ENCODE peak calls at places on chromosomes 7 and 10, in five cellular contexts. One of them, this sample, is unnamed.

GRCh38 chr10:83930-84530 is 34.9 kb upstream of the TUBB8 start:
- DNase-seq in mammary epithelial cell: no peak
- DNase-seq in cardiac muscle cell: no peak
- DNase-seq in prostate gland: no peak
- DNase-seq in tibial nerve: no peak
- DNase-seq in this sample: no peak

GRCh38 chr7:41319601-41320000 is 383.3 kb downstream of the INHBA start:
- DNase-seq in prostate gland: no peak
- DNase-seq in tibial nerve: no peak
- DNase-seq in cardiac muscle cell: no peak
- DNase-seq in mammary epithelial cell: no peak
- DNase-seq in this sample: no peak

GRCh38 chr7:391961-392524 is 102.1 kb downstream of the FOXL3 start:
- DNase-seq in cardiac muscle cell: no peak
- DNase-seq in tibial nerve: no peak
- DNase-seq in prostate gland: no peak
- DNase-seq in mammary epithelial cell: no peak
- DNase-seq in this sample: peak

GRCh38 chr10:130039141-130039540 is 71.5 kb downstream of the C10orf143 start:
- DNase-seq in prostate gland: no peak
- DNase-seq in mammary epithelial cell: no peak
- DNase-seq in cardiac muscle cell: no peak
- DNase-seq in tibial nerve: no peak
- DNase-seq in this sample: no peak

GRCh38 chr7:84913731-84914130 is 273.1 kb downstream of the SEMA3D start:
- DNase-seq in cardiac muscle cell: no peak
- DNase-seq in prostate gland: no peak
- DNase-seq in mammary epithelial cell: no peak
- DNase-seq in tibial nerve: no peak
- DNase-seq in this sample: no peak

GRCh38 chr7:30867483-30867882 is 44.2 kb upstream of the AQP1 start:
- DNase-seq in prostate gland: no peak
- DNase-seq in cardiac muscle cell: no peak
- DNase-seq in tibial nerve: no peak
- DNase-seq in mammary epithelial cell: no peak
- DNase-seq in this sample: no peak

GRCh38 chr10:71745659-71746250 is 26.2 kb upstream of the C10orf105 start:
- DNase-seq in mammary epithelial cell: no peak
- DNase-seq in cardiac muscle cell: no peak
- DNase-seq in tibial nerve: no peak
- DNase-seq in prostate gland: no peak
- DNase-seq in this sample: no peak

GRCh38 chr10:43250925-43251663 is 15.8 kb downstream of the RASGEF1A start:
- DNase-seq in tibial nerve: peak
- DNase-seq in cardiac muscle cell: no peak
- DNase-seq in mammary epithelial cell: no peak
- DNase-seq in prostate gland: no peak
- DNase-seq in this sample: peak

GRCh38 chr10:69576334-69577011 is 3.3 kb upstream of the NEUROG3 start:
- DNase-seq in cardiac muscle cell: no peak
- DNase-seq in tibial nerve: no peak
- DNase-seq in mammary epithelial cell: peak
- DNase-seq in prostate gland: no peak
- DNase-seq in this sample: no peak

GRCh38 chr10:130897815-130898214 is 413.7 kb downstream of the TCERG1L start:
- DNase-seq in cardiac muscle cell: no peak
- DNase-seq in tibial nerve: no peak
- DNase-seq in prostate gland: no peak
- DNase-seq in mammary epithelial cell: no peak
- DNase-seq in this sample: no peak

GRCh38 chr10:86967481-86967941 is 771 bp upstream of the ADIRF start:
- DNase-seq in mammary epithelial cell: no peak
- DNase-seq in prostate gland: no peak
- DNase-seq in tibial nerve: no peak
- DNase-seq in cardiac muscle cell: no peak
- DNase-seq in this sample: peak

GRCh38 chr7:100799037-100799896 is 28.1 kb downstream of the EPHB4 start:
- DNase-seq in cardiac muscle cell: peak
- DNase-seq in tibial nerve: peak
- DNase-seq in mammary epithelial cell: peak
- DNase-seq in prostate gland: peak
- DNase-seq in this sample: peak

GRCh38 chr7:69365588-69366241 is 232.6 kb upstream of the AUTS2 start:
- DNase-seq in prostate gland: no peak
- DNase-seq in cardiac muscle cell: peak
- DNase-seq in tibial nerve: no peak
- DNase-seq in mammary epithelial cell: no peak
- DNase-seq in this sample: no peak

GRCh38 chr10:11587860-11588259 is 23.6 kb downstream of the USP6NL start:
- DNase-seq in cardiac muscle cell: no peak
- DNase-seq in tibial nerve: no peak
- DNase-seq in mammary epithelial cell: no peak
- DNase-seq in prostate gland: peak
- DNase-seq in this sample: no peak

GRCh38 chr7:45650404-45651055 is 76.4 kb downstream of the ADCY1 start:
- DNase-seq in prostate gland: no peak
- DNase-seq in mammary epithelial cell: no peak
- DNase-seq in tibial nerve: no peak
- DNase-seq in cardiac muscle cell: no peak
- DNase-seq in this sample: no peak

GRCh38 chr7:79461660-79462059 is 8.2 kb upstream of the MAGI2 start:
- DNase-seq in cardiac muscle cell: peak
- DNase-seq in tibial nerve: no peak
- DNase-seq in mammary epithelial cell: peak
- DNase-seq in prostate gland: no peak
- DNase-seq in this sample: no peak

GRCh38 chr7:78578701-78579100 is 780.1 kb downstream of the PHTF2 start:
- DNase-seq in tibial nerve: no peak
- DNase-seq in cardiac muscle cell: no peak
- DNase-seq in mammary epithelial cell: no peak
- DNase-seq in prostate gland: no peak
- DNase-seq in this sample: no peak

GRCh38 chr7:2123360-2123759 is 109.4 kb downstream of the MAD1L1 start:
- DNase-seq in tibial nerve: no peak
- DNase-seq in cardiac muscle cell: no peak
- DNase-seq in prostate gland: no peak
- DNase-seq in mammary epithelial cell: no peak
- DNase-seq in this sample: no peak

GRCh38 chr7:2893411-2893861 is 49.3 kb upstream of the GNA12 start:
- DNase-seq in prostate gland: no peak
- DNase-seq in mammary epithelial cell: no peak
- DNase-seq in cardiac muscle cell: no peak
- DNase-seq in tibial nerve: no peak
- DNase-seq in this sample: no peak

GRCh38 chr10:131898061-131898460 is 2.7 kb upstream of the PPP2R2D start:
- DNase-seq in prostate gland: no peak
- DNase-seq in cardiac muscle cell: no peak
- DNase-seq in tibial nerve: no peak
- DNase-seq in mammary epithelial cell: no peak
- DNase-seq in this sample: no peak

GRCh38 chr7:17009007-17009719 is 127.4 kb upstream of the AGR3 start:
- DNase-seq in tibial nerve: no peak
- DNase-seq in mammary epithelial cell: no peak
- DNase-seq in cardiac muscle cell: peak
- DNase-seq in prostate gland: no peak
- DNase-seq in this sample: no peak

GRCh38 chr7:105261689-105262088 is 127.0 kb downstream of the SRPK2 start:
- DNase-seq in prostate gland: no peak
- DNase-seq in mammary epithelial cell: no peak
- DNase-seq in tibial nerve: no peak
- DNase-seq in cardiac muscle cell: no peak
- DNase-seq in this sample: no peak

GRCh38 chr7:158525648-158526484 is 61.8 kb downstream of the PTPRN2 start:
- DNase-seq in tibial nerve: no peak
- DNase-seq in mammary epithelial cell: no peak
- DNase-seq in cardiac muscle cell: no peak
- DNase-seq in prostate gland: no peak
- DNase-seq in this sample: no peak

GRCh38 chr10:117801691-117802090 is 245.1 kb downstream of the RAB11FIP2 start:
- DNase-seq in tibial nerve: no peak
- DNase-seq in prostate gland: no peak
- DNase-seq in cardiac muscle cell: no peak
- DNase-seq in mammary epithelial cell: no peak
- DNase-seq in this sample: no peak

GRCh38 chr7:4043988-4044387 is 638.1 kb upstream of the FOXK1 start:
- DNase-seq in tibial nerve: no peak
- DNase-seq in prostate gland: no peak
- DNase-seq in cardiac muscle cell: no peak
- DNase-seq in mammary epithelial cell: no peak
- DNase-seq in this sample: peak

GRCh38 chr10:129319934-129320333 is 147.1 kb upstream of the MGMT start:
- DNase-seq in tibial nerve: no peak
- DNase-seq in cardiac muscle cell: no peak
- DNase-seq in mammary epithelial cell: no peak
- DNase-seq in prostate gland: no peak
- DNase-seq in this sample: no peak

GRCh38 chr7:92360387-92360786 is 86.9 kb upstream of the GATAD1 start:
- DNase-seq in mammary epithelial cell: no peak
- DNase-seq in tibial nerve: no peak
- DNase-seq in prostate gland: no peak
- DNase-seq in cardiac muscle cell: no peak
- DNase-seq in this sample: no peak

GRCh38 chr10:106424981-106425380 is 739.5 kb downstream of the SORCS1 start:
- DNase-seq in prostate gland: no peak
- DNase-seq in tibial nerve: no peak
- DNase-seq in mammary epithelial cell: peak
- DNase-seq in cardiac muscle cell: peak
- DNase-seq in this sample: no peak

GRCh38 chr10:63689768-63690167 is 168.6 kb downstream of the REEP3 start:
- DNase-seq in prostate gland: no peak
- DNase-seq in cardiac muscle cell: no peak
- DNase-seq in tibial nerve: no peak
- DNase-seq in mammary epithelial cell: no peak
- DNase-seq in this sample: no peak

GRCh38 chr7:80387634-80388033 is 124.2 kb downstream of the GNAT3 start:
- DNase-seq in cardiac muscle cell: no peak
- DNase-seq in tibial nerve: no peak
- DNase-seq in prostate gland: no peak
- DNase-seq in mammary epithelial cell: peak
- DNase-seq in this sample: no peak

GRCh38 chr7:159237022-159237421 is 92.4 kb upstream of the VIPR2 start:
- DNase-seq in cardiac muscle cell: no peak
- DNase-seq in tibial nerve: no peak
- DNase-seq in mammary epithelial cell: no peak
- DNase-seq in prostate gland: no peak
- DNase-seq in this sample: no peak

GRCh38 chr10:72328045-72328828 is 26.5 kb downstream of the DNAJB12 start:
- DNase-seq in tibial nerve: peak
- DNase-seq in mammary epithelial cell: no peak
- DNase-seq in cardiac muscle cell: peak
- DNase-seq in prostate gland: peak
- DNase-seq in this sample: peak

GRCh38 chr10:100653238-100653956 is 92.0 kb upstream of the PAX2 start:
- DNase-seq in prostate gland: no peak
- DNase-seq in cardiac muscle cell: no peak
- DNase-seq in tibial nerve: no peak
- DNase-seq in mammary epithelial cell: no peak
- DNase-seq in this sample: no peak

GRCh38 chr10:91643700-91644099 is 10.8 kb upstream of the PPP1R3C start:
- DNase-seq in cardiac muscle cell: peak
- DNase-seq in tibial nerve: no peak
- DNase-seq in prostate gland: no peak
- DNase-seq in mammary epithelial cell: peak
- DNase-seq in this sample: peak

GRCh38 chr10:86888585-86889381 is 68.6 kb downstream of the MMRN2 start:
- DNase-seq in mammary epithelial cell: peak
- DNase-seq in cardiac muscle cell: peak
- DNase-seq in tibial nerve: no peak
- DNase-seq in prostate gland: no peak
- DNase-seq in this sample: no peak

GRCh38 chr7:150357277-150357676 is 11.3 kb upstream of the REPIN1 start:
- DNase-seq in prostate gland: no peak
- DNase-seq in tibial nerve: no peak
- DNase-seq in cardiac muscle cell: no peak
- DNase-seq in mammary epithelial cell: no peak
- DNase-seq in this sample: no peak

GRCh38 chr10:178723-179122 is 43.5 kb downstream of the ZMYND11 start:
- DNase-seq in mammary epithelial cell: no peak
- DNase-seq in cardiac muscle cell: no peak
- DNase-seq in tibial nerve: no peak
- DNase-seq in prostate gland: no peak
- DNase-seq in this sample: no peak

GRCh38 chr10:104127411-104127810 is 5.4 kb downstream of the SFR1 start:
- DNase-seq in tibial nerve: no peak
- DNase-seq in cardiac muscle cell: no peak
- DNase-seq in mammary epithelial cell: no peak
- DNase-seq in prostate gland: no peak
- DNase-seq in this sample: no peak
- TF ChIP-seq CTCF in tibial nerve: no peak
- TF ChIP-seq CTCF in cardiac muscle cell: peak
- TF ChIP-seq CTCF in mammary epithelial cell: peak
- TF ChIP-seq CTCF in prostate gland: no peak
- TF ChIP-seq CTCF in this sample: no peak

DNA sequence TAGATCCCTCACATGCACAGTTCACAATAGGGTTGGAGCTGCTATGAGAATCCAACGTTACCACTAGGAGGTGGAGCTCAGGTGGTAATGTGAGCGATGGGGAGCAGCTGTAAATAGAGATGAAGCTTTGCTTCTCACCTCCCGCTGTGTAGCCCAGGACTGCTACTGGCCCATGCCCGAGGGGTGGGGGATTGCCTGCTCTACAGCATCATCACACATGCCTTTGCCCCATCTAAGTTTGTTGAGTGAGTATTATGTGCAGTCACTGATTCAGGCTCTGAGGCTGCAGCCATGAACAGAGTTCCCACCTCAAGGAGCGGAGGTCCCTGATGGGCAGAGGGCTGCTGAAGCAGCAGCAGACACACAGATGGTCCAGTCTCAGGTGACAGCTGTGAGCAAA is 94.1 kb downstream of the CHST15 start:
- DNase-seq in prostate gland: no peak
- DNase-seq in tibial nerve: no peak
- DNase-seq in mammary epithelial cell: no peak
- DNase-seq in cardiac muscle cell: no peak
- DNase-seq in this sample: no peak
- H3K27ac ChIP-seq in prostate gland: no peak
- H3K27ac ChIP-seq in tibial nerve: no peak
- H3K27ac ChIP-seq in mammary epithelial cell: no peak
- H3K27ac ChIP-seq in cardiac muscle cell: no peak
- H3K27ac ChIP-seq in this sample: no peak

GRCh38 chr10:20768849-20769248 is 128.3 kb downstream of the NEBL start:
- DNase-seq in mammary epithelial cell: peak
- DNase-seq in tibial nerve: no peak
- DNase-seq in prostate gland: no peak
- DNase-seq in cardiac muscle cell: peak
- DNase-seq in this sample: no peak
- TF ChIP-seq CTCF in mammary epithelial cell: peak
- TF ChIP-seq CTCF in tibial nerve: peak
- TF ChIP-seq CTCF in prostate gland: peak
- TF ChIP-seq CTCF in cardiac muscle cell: peak
- TF ChIP-seq CTCF in this sample: no peak

DNA sequence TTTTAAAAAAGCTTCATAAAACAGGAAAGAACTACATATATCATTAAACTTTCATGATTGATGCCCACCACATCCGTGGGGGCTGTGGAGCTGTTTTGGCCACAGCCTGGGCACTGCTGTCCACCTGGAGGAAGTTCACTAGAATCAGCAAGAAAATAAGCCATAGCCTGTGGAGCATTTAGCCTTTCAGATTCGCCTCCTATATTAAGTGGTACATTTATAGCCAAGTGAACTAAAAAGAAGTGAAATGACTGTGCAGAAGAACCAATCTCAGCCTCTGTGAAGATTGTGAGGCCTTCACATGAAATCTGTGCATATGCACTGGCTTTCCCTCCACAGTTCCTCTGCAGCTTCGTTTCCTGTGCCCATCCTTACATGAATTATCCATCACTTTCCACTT is 23.5 kb downstream of the WNT16 start:
- DNase-seq in prostate gland: no peak
- DNase-seq in cardiac muscle cell: no peak
- DNase-seq in tibial nerve: no peak
- DNase-seq in mammary epithelial cell: no peak
- DNase-seq in this sample: no peak
- H3K27ac ChIP-seq in prostate gland: no peak
- H3K27ac ChIP-seq in cardiac muscle cell: no peak
- H3K27ac ChIP-seq in tibial nerve: no peak
- H3K27ac ChIP-seq in mammary epithelial cell: no peak
- H3K27ac ChIP-seq in this sample: no peak

This sample was measured in upper lobe of left lung.